ENCODE peak calls at places on chromosome 21, in nine cellular contexts. F is tibial artery; P is body of pancreas; G is CD8-positive, alpha-beta memory T cell; V is esophagus squamous epithelium; U is lower lobe of right lung; R is ovary; Y is A549; Q is RWPE1. C is an unnamed sample.

GRCh38 chr21:17650301-17650700 is 37.6 kb upstream of the BTG3 start:
- DNase-seq in F (no peak), P (no peak), G (no peak), V (no peak), U (no peak), R (no peak), Y (no peak), Q (no peak), C (no peak)

GRCh38 chr21:14591277-14591876 is 45.3 kb upstream of the SAMSN1 start:
- DNase-seq in F (no peak), P (no peak), G (no peak), V (no peak), U (no peak), R (no peak), Y (no peak), Q (no peak), C (no peak)

GRCh38 chr21:16870116-16870515 is 642.7 kb upstream of the CXADR start:
- DNase-seq in F (no peak), P (no peak), G (no peak), V (no peak), U (no peak), R (no peak), Y (no peak), Q (no peak), C (no peak)

GRCh38 chr21:36946949-36947371 is 19.5 kb downstream of the HLCS start:
- DNase-seq in F (no peak), P (no peak), G (no peak), V (no peak), U (no peak), R (no peak), Y (no peak), Q (no peak), C (no peak)

GRCh38 chr21:45816794-45817193 is 164.8 kb upstream of the COL6A1 start:
- DNase-seq in F (no peak), P (no peak), G (no peak), V (no peak), U (no peak), R (no peak), Y (no peak), Q (no peak), C (no peak)

GRCh38 chr21:35738342-35738961 is 321.9 kb downstream of the SETD4 start:
- DNase-seq in F (no peak), P (peak), G (no peak), V (no peak), U (no peak), R (peak), Y (no peak), Q (peak), C (no peak)

GRCh38 chr21:25572895-25573310 is 34.4 kb downstream of the MRPL39 start:
- DNase-seq in F (no peak), P (no peak), G (peak), V (no peak), U (no peak), R (no peak), Y (no peak), Q (no peak), C (no peak)

GRCh38 chr21:36806103-36806502 is 107.2 kb downstream of the SIM2 start:
- DNase-seq in F (no peak), P (no peak), G (no peak), V (no peak), U (no peak), R (no peak), Y (no peak), Q (no peak), C (no peak)

GRCh38 chr21:23601549-23601948 is 2005.7 kb downstream of the MRPL39 start:
- DNase-seq in F (no peak), P (no peak), G (no peak), V (no peak), U (no peak), R (no peak), Y (no peak), Q (no peak), C (no peak)

GRCh38 chr21:45251635-45252447 is 35.9 kb downstream of the POFUT2 start:
- DNase-seq in F (no peak), P (no peak), G (no peak), V (no peak), U (no peak), R (no peak), Y (no peak), Q (no peak), C (peak)

GRCh38 chr21:45971487-45972352 is 9.8 kb upstream of the COL6A1 start:
- DNase-seq in F (peak), P (no peak), G (no peak), V (no peak), U (peak), R (peak), Y (no peak), Q (no peak), C (no peak)

GRCh38 chr21:36643374-36644250 is 55.3 kb upstream of the SIM2 start:
- DNase-seq in F (no peak), P (no peak), G (no peak), V (no peak), U (no peak), R (no peak), Y (no peak), Q (no peak), C (no peak)

GRCh38 chr21:25818156-25818950 is 83.6 kb downstream of the GABPA start:
- DNase-seq in F (no peak), P (no peak), G (no peak), V (no peak), U (no peak), R (no peak), Y (no peak), Q (no peak), C (no peak)

DNA sequence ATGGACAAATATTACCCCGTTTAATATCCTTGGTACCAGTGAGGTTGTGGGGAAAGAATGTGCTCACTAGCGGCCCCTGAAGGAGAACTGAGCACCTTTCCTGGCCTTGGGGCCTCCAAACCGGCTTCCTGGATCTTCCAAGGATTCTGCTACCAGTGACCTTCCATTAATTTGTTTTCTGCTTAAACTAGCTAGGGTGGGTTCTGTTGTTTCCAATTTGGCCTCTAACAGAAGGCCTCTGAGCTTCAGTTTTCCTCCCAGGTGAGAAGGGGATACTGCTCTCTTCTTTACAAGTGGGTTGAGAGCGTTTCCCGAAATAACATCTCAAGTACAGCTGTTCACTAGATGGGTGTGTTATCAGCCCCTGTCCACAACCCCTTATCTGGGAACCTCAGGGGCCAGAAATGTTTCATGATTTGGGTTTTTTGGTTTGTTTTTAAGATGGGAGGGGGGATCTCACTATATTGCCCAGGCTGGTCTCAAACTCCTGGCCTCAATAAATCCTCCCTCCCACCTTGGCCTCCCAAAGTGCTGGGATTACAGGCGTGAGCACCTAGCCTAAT is 16.9 kb upstream of the IFNGR2 start:
- DNase-seq in F (no peak), P (no peak), G (no peak), V (no peak), U (no peak), R (no peak), Y (no peak), Q (no peak), C (no peak)
- H3K27ac ChIP-seq in F (no peak), P (no peak), G (no peak), V (no peak), U (no peak), R (no peak), Y (no peak), Q (no peak), C (no peak)

DNA sequence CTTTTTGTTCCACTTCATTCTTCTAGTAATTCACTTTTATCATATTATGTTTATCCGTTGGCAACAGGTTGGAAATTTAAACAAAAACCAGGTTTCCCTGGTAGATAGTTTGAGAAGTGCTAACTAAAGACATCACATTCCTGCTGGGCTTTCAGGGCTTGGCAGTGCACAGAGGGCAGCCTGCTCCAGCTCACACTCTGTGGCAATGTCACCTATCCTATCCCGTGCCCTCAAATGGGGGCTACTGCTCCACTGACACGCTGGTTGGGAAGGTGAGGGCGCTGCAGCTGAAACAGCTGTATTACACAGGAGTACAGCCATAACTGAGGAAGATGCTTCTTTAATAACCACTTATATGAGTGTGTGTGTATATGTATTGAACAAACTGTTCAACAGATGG is 49.7 kb downstream of the RCAN1 start:
- DNase-seq in F (no peak), P (no peak), G (no peak), V (no peak), U (no peak), R (no peak), Y (no peak), Q (no peak), C (no peak)
- H3K27ac ChIP-seq in F (no peak), P (no peak), G (no peak), V (no peak), U (no peak), R (no peak), Y (no peak), Q (no peak), C (peak)

DNA sequence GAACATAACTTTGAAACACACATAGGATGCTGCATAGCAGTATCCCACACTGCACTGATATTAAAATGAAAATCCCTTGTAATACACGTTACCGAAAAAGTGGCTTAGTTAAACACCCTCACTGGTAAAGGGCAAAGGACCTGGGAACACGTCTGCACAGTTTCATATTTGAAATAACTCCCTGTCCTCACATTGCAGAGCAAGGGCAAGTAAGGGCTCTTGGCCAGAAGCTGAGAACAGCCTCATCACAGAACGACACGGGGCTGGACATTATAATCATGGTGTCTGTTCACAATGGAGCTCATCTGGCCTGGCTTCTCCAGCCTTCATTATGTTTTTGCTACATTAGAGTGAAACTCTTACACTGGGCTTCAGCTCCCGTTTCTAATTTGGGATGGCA is 207.0 kb downstream of the PCP4 start:
- DNase-seq in F (no peak), P (no peak), G (no peak), V (no peak), U (no peak), R (no peak), Y (no peak), Q (no peak), C (no peak)
- H3K27ac ChIP-seq in F (no peak), P (no peak), G (no peak), V (no peak), U (no peak), R (no peak), Y (no peak), Q (no peak), C (peak)

GRCh38 chr21:32328595-32328994 is 29.9 kb downstream of the MRAP start:
- DNase-seq in F (no peak), P (no peak), G (no peak), V (no peak), U (no peak), R (no peak), Y (no peak), Q (no peak), C (no peak)

GRCh38 chr21:32331444-32332305 is 33.0 kb downstream of the MRAP start:
- DNase-seq in F (peak), P (no peak), G (no peak), V (no peak), U (no peak), R (no peak), Y (no peak), Q (no peak), C (no peak)

GRCh38 chr21:32329776-32330175 is 31.1 kb downstream of the MRAP start:
- DNase-seq in F (no peak), P (no peak), G (no peak), V (no peak), U (no peak), R (no peak), Y (no peak), Q (no peak), C (no peak)

GRCh38 chr21:32330784-32331311 is 32.2 kb downstream of the MRAP start:
- DNase-seq in F (no peak), P (no peak), G (no peak), V (no peak), U (no peak), R (no peak), Y (no peak), Q (no peak), C (no peak)

GRCh38 chr21:32329331-32329730 is 30.7 kb downstream of the MRAP start:
- DNase-seq in F (peak), P (no peak), G (no peak), V (no peak), U (no peak), R (no peak), Y (no peak), Q (no peak), C (no peak)
- H3K27ac ChIP-seq in F (peak), P (no peak), G (no peak), V (peak), U (peak), R (peak), Y (no peak), Q (no peak), C (peak)

GRCh38 chr21:42745511-42746239 is 92.3 kb downstream of the PDE9A start:
- DNase-seq in F (peak), P (no peak), G (no peak), V (no peak), U (no peak), R (no peak), Y (no peak), Q (no peak), C (no peak)
- H3K27ac ChIP-seq in F (no peak), P (no peak), G (no peak), V (no peak), U (no peak), R (no peak), Y (no peak), Q (no peak), C (peak)